ENCODE peak calls at places on chromosomes 6 and 20, in four cellular contexts. K is GM12891, A is GM12878, F is K562. M is an unnamed sample.

GRCh38 chr6:18388942-18389341 is 1.8 kb downstream of the RNF144B start:
- DNase-seq in A (no peak), F (no peak), K (no peak), M (no peak)

GRCh38 chr6:80689700-80690099 is 583.2 kb downstream of the BCKDHB start:
- DNase-seq in K (no peak), F (no peak), A (no peak), M (no peak)

GRCh38 chr6:6793388-6794250 is 205.1 kb downstream of the LY86 start:
- DNase-seq in A (no peak), K (no peak), F (no peak), M (peak; percentile 62)

GRCh38 chr6:133184798-133185380 is 56.3 kb upstream of the EYA4 start:
- DNase-seq in A (no peak), F (no peak), K (no peak), M (no peak)

GRCh38 chr6:159979136-159979874 is 10.4 kb downstream of the IGF2R start:
- DNase-seq in A (peak; percentile 75), F (no peak), K (no peak), M (peak; percentile 76)

GRCh38 chr6:14831922-14832321 is 413.9 kb upstream of the JARID2 start:
- DNase-seq in A (no peak), K (no peak), F (no peak), M (no peak)

GRCh38 chr6:155709262-155709661 is 253.6 kb upstream of the NOX3 start:
- DNase-seq in K (no peak), F (no peak), A (no peak), M (no peak)

GRCh38 chr20:21325296-21325695 is 22.2 kb downstream of the XRN2 start:
- DNase-seq in A (no peak), K (no peak), F (no peak), M (no peak)

GRCh38 chr6:34745277-34746103 is 11.8 kb upstream of the SNRPC start:
- DNase-seq in A (no peak), K (no peak), F (peak; percentile 64), M (no peak)

GRCh38 chr20:34705383-34706021 is 1.4 kb downstream of the TP53INP2 start:
- DNase-seq in F (peak; percentile 39), K (no peak), A (no peak), M (peak; percentile 56)

GRCh38 chr20:34705008-34705382 is 851 bp downstream of the TP53INP2 start:
- DNase-seq in A (no peak), K (no peak), F (no peak), M (peak; percentile 8)

GRCh38 chr20:34704177-34705007 is at the start of gene TP53INP2:
- DNase-seq in K (peak; percentile 79), F (peak; percentile 95), A (no peak), M (peak; percentile 74)

GRCh38 chr20:34703061-34703572 is 1.0 kb upstream of the TP53INP2 start:
- DNase-seq in F (no peak), K (no peak), A (no peak), M (no peak)

GRCh38 chr20:34703573-34704176 is 469 bp upstream of the TP53INP2 start:
- DNase-seq in A (no peak), K (no peak), F (peak; percentile 37), M (no peak)
- TF ChIP-seq SPI1 in A (no peak), K (no peak), F (no peak), M (no peak)

GRCh38 chr6:152982768-152983636 is at the start of gene FBXO5:
- DNase-seq in K (peak; percentile 82), F (peak; percentile 94), A (peak; percentile 85), M (peak; percentile 97)
- TF ChIP-seq POLR2AphosphoS5 in K (peak; percentile 76), F (peak; percentile 86), A (peak; percentile 87), M (peak; percentile 5)

GRCh38 chr6:138818496-138819194 is 22.8 kb downstream of the ECT2L start:
- DNase-seq in K (peak; percentile 25), F (no peak), A (peak; percentile 62), M (peak; percentile 14)
- TF ChIP-seq SPI1 in K (peak; percentile 84), F (no peak), A (peak; percentile 83), M (peak; percentile 46)

DNA sequence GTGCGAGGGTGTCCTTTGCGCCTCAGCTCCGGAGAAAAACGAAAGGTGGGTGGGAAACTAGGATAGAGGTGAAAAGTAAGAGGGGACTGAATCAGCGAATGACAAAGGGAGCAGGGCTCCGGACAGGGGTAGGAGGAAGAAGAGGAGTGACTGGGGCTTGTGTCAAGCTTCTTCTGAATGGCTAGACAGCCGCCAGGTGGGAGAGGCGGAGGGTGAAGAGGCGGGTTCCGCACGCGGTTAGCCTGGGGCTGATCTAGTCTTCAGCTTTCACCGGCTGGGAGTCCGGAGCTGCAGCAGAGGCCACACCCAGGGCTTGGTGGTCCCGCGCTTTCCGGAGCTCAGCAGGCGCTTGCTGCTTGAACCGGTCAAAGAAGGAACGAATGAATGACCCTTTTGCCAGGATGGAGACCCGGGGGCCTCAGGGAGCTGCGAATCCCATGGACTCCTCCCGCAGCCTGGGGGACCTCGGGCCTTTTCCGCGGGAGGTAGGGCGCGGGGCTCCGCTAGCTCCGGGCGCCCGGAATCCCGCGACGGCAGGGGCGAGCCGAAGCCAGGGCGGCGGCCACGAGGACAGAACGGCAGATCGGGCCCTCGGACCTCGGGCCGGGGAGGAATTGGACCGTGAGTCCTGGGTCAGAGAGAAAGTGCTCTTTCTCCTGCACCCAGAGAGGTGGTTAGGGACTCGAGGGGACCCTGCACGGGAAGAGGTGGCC is at the start of gene C6orf141:
- DNase-seq in K (peak; percentile 50), A (no peak), F (no peak), M (no peak)
- TF ChIP-seq POLR2AphosphoS5 in K (no peak), A (no peak), F (no peak), M (no peak)

GRCh38 chr6:46453221-46453620 is 38.0 kb downstream of the RCAN2 start:
- DNase-seq in A (no peak), F (no peak), K (no peak), M (no peak)
- TF ChIP-seq SPI1 in A (no peak), F (no peak), K (no peak), M (no peak)

GRCh38 chr6:26126394-26127221 is 39.4 kb downstream of the HFE start:
- DNase-seq in K (no peak), A (no peak), F (no peak), M (no peak)
- TF ChIP-seq POLR2AphosphoS5 in K (no peak), A (no peak), F (peak; percentile 77), M (no peak)

GRCh38 chr20:34951652-34952051 is 4.0 kb downstream of the GSS start:
- DNase-seq in F (no peak), A (no peak), K (no peak), M (no peak)
- TF ChIP-seq SPI1 in F (no peak), A (no peak), K (no peak), M (no peak)

M was measured in HL-60.